ENCODE peak calls at places on chromosomes 16 and 17, in four cellular contexts. L is H1, A is IMR-90, Q is mesenchymal stem cell. U is an unnamed sample.

GRCh38 chr17:43772877-43773648 is 5.7 kb downstream of the DUSP3 start:
- DNase-seq in L (no peak), A (no peak), Q (no peak), U (peak; percentile 19)

GRCh38 chr16:56354746-56355145 is 70.6 kb downstream of the AMFR start:
- DNase-seq in L (no peak), A (no peak), Q (no peak), U (no peak)

GRCh38 chr17:12133183-12133582 is 112.5 kb downstream of the MAP2K4 start:
- DNase-seq in L (no peak), A (peak; percentile 16), Q (peak; percentile 27), U (peak; percentile 97)

GRCh38 chr17:49745175-49746139 is 18.5 kb downstream of the FAM117A start:
- DNase-seq in L (no peak), A (no peak), Q (no peak), U (no peak)

GRCh38 chr17:67499673-67500072 is 122.6 kb downstream of the PITPNC1 start:
- DNase-seq in L (no peak), A (no peak), Q (no peak), U (peak; percentile 42)

GRCh38 chr16:3509470-3509928 is 8.7 kb downstream of the CLUAP1 start:
- DNase-seq in L (no peak), A (no peak), Q (no peak), U (no peak)

GRCh38 chr16:4404247-4404966 is 12.0 kb downstream of the CORO7 start:
- DNase-seq in L (peak; percentile 72), A (no peak), Q (peak; percentile 65), U (peak; percentile 75)

GRCh38 chr16:46793841-46794240 is 37.1 kb downstream of the C16orf87 start:
- DNase-seq in L (no peak), A (no peak), Q (no peak), U (no peak)

GRCh38 chr16:23064642-23065041 is 84.6 kb downstream of the USP31 start:
- DNase-seq in L (no peak), A (no peak), Q (no peak), U (no peak)

DNA sequence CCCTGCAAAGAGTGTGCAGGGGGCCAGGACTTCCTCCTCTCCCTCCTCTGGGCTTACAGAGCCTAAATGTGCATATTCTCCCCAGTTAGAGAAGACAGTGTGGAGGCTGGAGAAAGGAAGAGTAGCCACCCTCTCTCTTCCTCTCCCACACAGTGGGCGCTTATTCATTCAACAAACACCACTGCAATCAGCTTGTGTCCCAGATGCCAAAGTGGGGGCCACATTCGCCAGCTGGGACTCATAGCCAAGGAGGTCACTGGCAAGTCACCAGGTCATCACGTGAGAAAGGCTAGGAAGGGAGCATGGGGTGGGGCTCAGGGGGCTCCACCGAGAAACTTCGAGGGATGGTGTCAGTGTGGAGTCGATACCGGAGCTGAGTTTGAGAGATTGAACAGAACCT is 45.0 kb upstream of the ZNF423 start:
- DNase-seq in L (no peak), A (no peak), Q (no peak), U (no peak)
- H3K14ac ChIP-seq in L (no peak overlapping the region), A (no peak overlapping the region), Q (no peak overlapping the region), U (no peak overlapping the region)

GRCh38 chr17:38345743-38346142 is 2.0 kb upstream of the GPR179 start:
- DNase-seq in L (no peak), A (no peak), Q (no peak), U (no peak)

GRCh38 chr17:38344127-38344745 is 480 bp upstream of the GPR179 start:
- DNase-seq in L (no peak), A (no peak), Q (no peak), U (no peak)

GRCh38 chr17:38343608-38343980 is at the start of gene GPR179:
- DNase-seq in L (no peak), A (no peak), Q (no peak), U (no peak)

GRCh38 chr17:38341035-38341721 is 2.6 kb downstream of the GPR179 start:
- DNase-seq in L (peak; percentile 17), A (no peak), Q (peak; percentile 12), U (no peak)

DNA sequence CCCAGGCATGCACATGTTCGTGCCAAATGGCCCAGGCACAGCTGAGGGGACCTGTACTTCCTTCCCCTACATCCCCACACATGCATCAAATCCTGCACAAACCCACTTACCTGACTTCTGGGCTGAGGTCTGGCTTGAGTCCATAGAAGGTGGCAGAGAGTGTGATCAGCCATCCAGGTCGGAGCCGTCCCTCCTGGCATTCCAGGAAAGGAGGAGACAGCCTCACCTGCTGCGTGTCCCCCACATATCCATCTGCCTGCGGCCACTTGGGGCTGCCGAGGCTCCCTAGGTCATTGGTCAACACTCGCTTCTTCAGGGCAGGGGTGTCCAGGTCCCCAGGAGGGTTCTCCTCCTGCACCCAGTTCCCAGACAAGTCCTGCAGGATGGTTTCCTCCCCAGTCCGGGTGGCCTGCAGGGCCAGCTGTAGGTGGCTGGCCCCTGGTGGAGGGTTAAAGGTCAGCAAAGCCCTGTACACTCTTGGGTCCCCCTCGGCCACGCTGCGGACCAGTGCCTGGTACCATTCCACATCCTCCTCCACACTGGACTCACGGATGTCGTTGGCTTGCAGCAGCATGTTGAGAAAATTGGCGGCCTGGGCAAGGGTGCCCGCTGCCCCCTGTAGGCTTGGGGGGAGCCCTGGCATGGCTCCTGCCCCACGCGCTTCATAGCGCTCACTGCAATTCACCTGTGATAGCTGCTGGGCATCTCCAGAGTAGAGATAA is 709 bp downstream of the GPR179 start:
- DNase-seq in L (no peak), A (no peak), Q (no peak), U (no peak)
- H3K23ac ChIP-seq in L (no peak overlapping the region), A (no peak overlapping the region), Q (no peak overlapping the region), U (peak overlapping the region; percentile 17)

GRCh38 chr17:1076299-1076981 is 79.5 kb downstream of the TIMM22 start:
- DNase-seq in L (no peak), A (no peak), Q (no peak), U (no peak)

GRCh38 chr17:1077536-1078061 is 80.7 kb downstream of the TIMM22 start:
- DNase-seq in L (no peak), A (no peak), Q (no peak), U (no peak)

GRCh38 chr17:1078062-1078711 is 81.3 kb downstream of the TIMM22 start:
- DNase-seq in L (no peak), A (no peak), Q (no peak), U (no peak)

GRCh38 chr17:1076982-1077302 is 80.0 kb downstream of the TIMM22 start:
- DNase-seq in L (no peak), A (no peak), Q (no peak), U (no peak)

DNA sequence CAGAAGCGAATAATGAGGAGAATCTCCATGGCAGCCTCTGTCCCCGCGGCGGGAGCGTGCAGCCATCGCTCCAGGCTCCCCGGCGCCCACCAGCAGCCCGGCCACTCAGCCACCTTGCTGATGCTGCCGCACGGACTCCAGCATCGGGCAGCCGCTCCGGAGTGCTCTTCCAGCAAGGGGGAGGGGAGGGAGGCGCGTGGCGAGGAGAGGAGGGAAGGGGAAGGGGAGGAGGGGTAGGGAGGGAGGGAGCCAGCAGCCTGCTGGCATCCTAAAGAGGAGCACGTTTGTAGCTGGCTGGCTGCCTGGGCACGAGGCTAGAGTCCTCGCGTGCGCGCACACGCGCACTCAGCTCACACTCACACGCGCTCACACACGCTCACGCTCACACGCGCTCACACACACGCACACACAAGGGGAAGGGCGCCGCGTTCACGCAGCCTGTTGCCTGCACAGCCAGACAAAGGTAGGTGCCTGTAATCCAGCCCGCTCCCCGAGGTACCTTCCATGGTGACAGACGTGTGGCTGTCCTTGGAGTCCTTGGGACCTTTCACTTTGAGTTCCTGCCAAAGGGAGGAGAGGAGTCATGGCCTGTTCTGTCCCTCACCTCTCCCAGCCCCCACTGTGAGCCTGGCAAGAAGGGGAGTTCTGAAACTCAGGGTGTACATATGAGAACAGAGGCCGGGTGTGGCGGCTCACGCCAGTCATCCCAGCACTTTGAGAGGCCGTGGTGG is 82.1 kb downstream of the TIMM22 start:
- DNase-seq in L (no peak), A (no peak), Q (no peak), U (no peak)
- H3K14ac ChIP-seq in L (no peak overlapping the region), A (no peak overlapping the region), Q (no peak overlapping the region), U (no peak overlapping the region)

GRCh38 chr16:311725-312124 is 28.8 kb downstream of the PDIA2 start:
- DNase-seq in L (no peak), A (no peak), Q (no peak), U (no peak)
- H3K23ac ChIP-seq in L (no peak overlapping the region), A (no peak overlapping the region), Q (no peak overlapping the region), U (no peak overlapping the region)

U was measured in trophoblast cell.